ENCODE peak calls at places on chromosome 10, in five cellular contexts. One of them, this sample, is unnamed. For H3K36me3, the result is how much of the 10 kb centered on the place peaks cover.

GRCh38 chr10:96673318-96674099 is 46.8 kb downstream of the PIK3AP1 start:
- DNase-seq in HCT116: no peak
- DNase-seq in PC-3: no peak
- DNase-seq in astrocyte: peak
- DNase-seq in IMR-90: peak
- DNase-seq in this sample: peak

GRCh38 chr10:42367532-42368230 is 270.7 kb downstream of the ZNF33B start:
- DNase-seq in HCT116: no peak
- DNase-seq in PC-3: peak
- DNase-seq in astrocyte: peak
- DNase-seq in IMR-90: peak
- DNase-seq in this sample: peak

GRCh38 chr10:75399461-75400162 is 2.0 kb downstream of the ZNF503 start:
- DNase-seq in HCT116: no peak
- DNase-seq in PC-3: peak
- DNase-seq in astrocyte: peak
- DNase-seq in IMR-90: peak
- DNase-seq in this sample: peak

GRCh38 chr10:24962998-24963397 is 10.6 kb upstream of the PRTFDC1 start:
- DNase-seq in HCT116: peak
- DNase-seq in PC-3: peak
- DNase-seq in astrocyte: peak
- DNase-seq in IMR-90: peak
- DNase-seq in this sample: no peak

GRCh38 chr10:10818082-10818481 is 199.6 kb upstream of the CELF2 start:
- DNase-seq in HCT116: no peak
- DNase-seq in PC-3: no peak
- DNase-seq in astrocyte: peak
- DNase-seq in IMR-90: peak
- DNase-seq in this sample: peak

GRCh38 chr10:43683451-43684197 is 34.9 kb upstream of the ZNF32 start:
- DNase-seq in HCT116: no peak
- DNase-seq in PC-3: peak
- DNase-seq in astrocyte: peak
- DNase-seq in IMR-90: peak
- DNase-seq in this sample: peak

GRCh38 chr10:47136866-47137265 is 163.1 kb upstream of the GDF10 start:
- DNase-seq in HCT116: no peak
- DNase-seq in PC-3: no peak
- DNase-seq in astrocyte: no peak
- DNase-seq in IMR-90: peak
- DNase-seq in this sample: peak

GRCh38 chr10:14839305-14839695 is 1.2 kb downstream of the HSPA14 start:
- DNase-seq in HCT116: no peak
- DNase-seq in PC-3: no peak
- DNase-seq in astrocyte: no peak
- DNase-seq in IMR-90: no peak
- DNase-seq in this sample: no peak

GRCh38 chr10:15254808-15255655 is 86.5 kb upstream of the NMT2 start:
- DNase-seq in HCT116: no peak
- DNase-seq in PC-3: no peak
- DNase-seq in astrocyte: no peak
- DNase-seq in IMR-90: no peak
- DNase-seq in this sample: no peak

GRCh38 chr10:12252882-12253546 is 57.0 kb downstream of the CDC123 start:
- DNase-seq in HCT116: no peak
- DNase-seq in PC-3: peak
- DNase-seq in astrocyte: no peak
- DNase-seq in IMR-90: peak
- DNase-seq in this sample: no peak

GRCh38 chr10:80501381-80501912 is 36.3 kb upstream of the SH2D4B start:
- DNase-seq in HCT116: no peak
- DNase-seq in PC-3: no peak
- DNase-seq in astrocyte: peak
- DNase-seq in IMR-90: no peak
- DNase-seq in this sample: no peak

DNA sequence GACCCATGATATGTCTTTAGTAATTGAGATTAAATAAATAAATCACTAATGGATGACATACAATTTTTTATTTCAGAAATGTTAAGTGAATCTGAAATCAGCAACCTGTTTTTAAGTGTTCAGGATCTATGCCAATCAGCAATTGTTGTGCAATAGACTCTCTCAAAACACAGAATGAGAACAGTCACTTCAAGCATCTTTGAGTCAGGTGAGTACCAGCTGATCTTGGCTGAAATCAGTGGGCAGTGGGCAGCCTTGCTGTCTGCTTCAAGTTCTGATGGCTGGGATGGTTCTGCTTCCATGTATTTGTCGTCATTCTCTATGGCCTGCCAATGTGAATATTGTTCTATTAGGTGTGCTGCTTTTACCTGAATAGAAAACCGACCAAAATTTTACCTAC is 82.3 kb upstream of the NRG3 start:
- DNase-seq in HCT116: no peak
- DNase-seq in PC-3: no peak
- DNase-seq in astrocyte: no peak
- DNase-seq in IMR-90: no peak
- DNase-seq in this sample: no peak
- H3K4me3 ChIP-seq in HCT116: no peak
- H3K4me3 ChIP-seq in PC-3: no peak
- H3K4me3 ChIP-seq in astrocyte: no peak
- H3K4me3 ChIP-seq in IMR-90: no peak
- H3K4me3 ChIP-seq in this sample: no peak

DNA sequence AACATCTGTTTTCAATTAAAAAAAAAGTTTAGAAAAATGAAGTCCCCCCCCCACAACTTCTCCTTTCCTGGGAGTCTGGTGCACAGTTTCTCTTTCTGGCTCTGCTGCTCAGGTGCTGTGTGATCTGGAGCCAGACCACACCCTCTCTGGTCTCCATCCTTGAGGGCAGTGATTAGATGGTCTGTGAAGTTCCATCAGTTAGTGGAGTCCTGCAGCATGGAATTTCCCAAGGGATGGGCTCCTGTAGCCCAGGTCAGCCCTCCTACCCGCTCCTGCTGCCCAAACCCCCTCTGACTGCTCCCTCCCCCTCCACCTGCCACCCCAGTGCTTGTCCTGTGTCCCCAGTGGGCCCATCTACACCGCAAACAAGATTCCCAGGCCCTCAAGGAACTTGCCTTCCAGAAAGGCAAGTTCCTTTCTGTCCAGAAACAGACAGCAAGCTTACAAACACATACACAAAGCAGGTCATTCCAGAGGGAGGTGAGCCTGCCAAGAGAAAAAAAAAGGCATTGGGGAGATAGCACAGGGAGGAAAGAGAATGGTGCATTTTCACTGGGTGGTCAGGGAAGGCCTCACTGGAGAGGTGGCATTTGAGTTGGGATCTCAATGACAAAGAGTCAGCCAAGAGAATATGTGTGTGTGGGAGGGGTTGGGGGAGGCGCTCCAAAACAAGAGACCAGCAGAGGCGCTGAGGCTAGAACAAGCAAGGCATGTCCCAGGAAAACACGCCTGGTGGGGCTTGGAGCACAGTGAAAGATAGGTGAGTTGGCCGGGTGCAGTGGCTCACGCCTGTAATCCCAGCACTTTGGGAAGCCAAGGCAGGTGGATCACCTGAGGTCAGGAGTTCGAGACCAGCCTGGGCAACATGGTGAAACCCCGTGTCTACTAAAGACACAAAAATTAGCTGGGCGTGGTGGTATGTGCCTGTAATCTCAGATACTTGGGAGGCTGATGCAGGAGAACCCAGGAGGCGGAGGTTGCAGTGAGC is 49.5 kb upstream of the SLC29A3 start:
- DNase-seq in HCT116: no peak
- DNase-seq in PC-3: no peak
- DNase-seq in astrocyte: peak
- DNase-seq in IMR-90: peak
- DNase-seq in this sample: peak
- H3K9ac ChIP-seq in HCT116: no peak
- H3K9ac ChIP-seq in PC-3: no peak
- H3K9ac ChIP-seq in astrocyte: peak
- H3K9ac ChIP-seq in IMR-90: no peak
- H3K9ac ChIP-seq in this sample: peak

GRCh38 chr10:112962343-112962742 is 12.3 kb downstream of the TCF7L2 start:
- DNase-seq in HCT116: no peak
- DNase-seq in PC-3: no peak
- DNase-seq in astrocyte: no peak
- DNase-seq in IMR-90: no peak
- DNase-seq in this sample: no peak
- H3K36me3 ChIP-seq in HCT116: under half
- H3K36me3 ChIP-seq in PC-3: under half
- H3K36me3 ChIP-seq in astrocyte: under half
- H3K36me3 ChIP-seq in IMR-90: under half
- H3K36me3 ChIP-seq in this sample: under half

DNA sequence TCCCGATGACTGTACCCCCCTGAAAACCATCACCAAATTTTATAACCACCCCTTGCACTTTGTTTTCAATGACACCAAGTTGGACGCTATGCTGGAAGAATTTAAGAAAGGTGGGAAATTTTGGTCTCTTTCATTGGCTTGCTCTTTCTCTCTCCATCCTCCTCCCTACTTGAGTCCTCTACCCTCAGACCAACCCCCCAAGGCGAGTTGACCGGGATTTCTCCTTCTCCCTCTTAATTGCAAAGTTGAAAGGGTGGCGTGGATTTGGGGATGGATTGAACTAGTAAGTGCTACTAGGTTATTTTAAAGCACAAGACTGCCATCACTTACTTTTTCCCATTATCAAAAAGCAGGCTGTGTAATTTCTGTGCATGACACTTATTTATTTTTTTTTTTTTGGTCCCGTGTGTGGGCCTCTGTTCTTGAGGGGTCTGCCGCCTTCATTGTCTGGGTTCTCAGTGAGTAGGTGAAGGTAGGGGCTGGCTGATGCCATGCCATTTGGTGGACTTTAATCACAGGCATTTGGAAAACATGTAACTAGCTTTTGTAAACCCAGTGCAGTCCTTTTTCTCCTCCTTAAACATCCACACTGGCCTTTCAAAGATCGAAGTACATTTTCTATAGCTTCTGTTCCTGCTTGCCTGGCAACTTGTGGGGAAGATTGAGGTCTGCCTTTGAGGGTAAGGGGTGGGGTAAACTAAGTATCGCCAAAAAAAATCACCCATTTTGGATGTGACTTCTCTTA is 2.1 kb downstream of the CNNM2 start:
- DNase-seq in HCT116: no peak
- DNase-seq in PC-3: no peak
- DNase-seq in astrocyte: no peak
- DNase-seq in IMR-90: no peak
- DNase-seq in this sample: no peak
- H3K4me3 ChIP-seq in HCT116: no peak
- H3K4me3 ChIP-seq in PC-3: peak
- H3K4me3 ChIP-seq in astrocyte: peak
- H3K4me3 ChIP-seq in IMR-90: peak
- H3K4me3 ChIP-seq in this sample: peak

GRCh38 chr10:70743430-70743788 is 41.8 kb downstream of the TBATA start:
- DNase-seq in HCT116: no peak
- DNase-seq in PC-3: no peak
- DNase-seq in astrocyte: no peak
- DNase-seq in IMR-90: no peak
- DNase-seq in this sample: no peak
- H3K9ac ChIP-seq in HCT116: no peak
- H3K9ac ChIP-seq in PC-3: no peak
- H3K9ac ChIP-seq in astrocyte: no peak
- H3K9ac ChIP-seq in IMR-90: no peak
- H3K9ac ChIP-seq in this sample: no peak

DNA sequence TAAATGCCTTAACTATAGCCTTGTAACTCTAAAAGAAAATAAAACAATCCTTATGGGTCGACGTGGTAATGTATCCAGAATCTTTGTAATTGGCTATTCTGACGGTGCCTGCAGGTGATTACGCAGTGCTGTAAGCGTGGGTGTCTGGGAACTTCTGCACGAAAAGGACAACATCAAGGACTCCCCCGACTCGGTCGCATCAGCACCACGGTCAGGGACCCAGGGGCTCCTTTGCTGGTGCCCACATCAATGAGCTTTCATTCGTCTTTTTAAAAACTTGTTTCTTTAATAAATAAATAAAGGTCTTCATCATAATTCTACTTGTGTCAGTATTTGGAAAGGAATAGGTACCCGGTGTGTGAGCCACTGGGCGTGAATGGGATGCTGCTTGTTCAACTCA is 13.2 kb downstream of the MKI67 start:
- DNase-seq in HCT116: no peak
- DNase-seq in PC-3: no peak
- DNase-seq in astrocyte: no peak
- DNase-seq in IMR-90: no peak
- DNase-seq in this sample: no peak
- H3K36me3 ChIP-seq in HCT116: half or more
- H3K36me3 ChIP-seq in PC-3: half or more
- H3K36me3 ChIP-seq in astrocyte: half or more
- H3K36me3 ChIP-seq in IMR-90: under half
- H3K36me3 ChIP-seq in this sample: under half

GRCh38 chr10:110216942-110217341 is 9.5 kb downstream of the MXI1 start:
- DNase-seq in HCT116: no peak
- DNase-seq in PC-3: no peak
- DNase-seq in astrocyte: no peak
- DNase-seq in IMR-90: no peak
- DNase-seq in this sample: peak

GRCh38 chr10:110215286-110215685 is 7.9 kb downstream of the MXI1 start:
- DNase-seq in HCT116: no peak
- DNase-seq in PC-3: no peak
- DNase-seq in astrocyte: no peak
- DNase-seq in IMR-90: no peak
- DNase-seq in this sample: no peak

GRCh38 chr10:110216240-110216639 is 8.8 kb downstream of the MXI1 start:
- DNase-seq in HCT116: no peak
- DNase-seq in PC-3: no peak
- DNase-seq in astrocyte: no peak
- DNase-seq in IMR-90: no peak
- DNase-seq in this sample: no peak

GRCh38 chr10:110214380-110214826 is 7.0 kb downstream of the MXI1 start:
- DNase-seq in HCT116: no peak
- DNase-seq in PC-3: no peak
- DNase-seq in astrocyte: no peak
- DNase-seq in IMR-90: peak
- DNase-seq in this sample: no peak

GRCh38 chr10:110215751-110216150 is 8.3 kb downstream of the MXI1 start:
- DNase-seq in HCT116: no peak
- DNase-seq in PC-3: no peak
- DNase-seq in astrocyte: no peak
- DNase-seq in IMR-90: no peak
- DNase-seq in this sample: no peak
- H3K4me3 ChIP-seq in HCT116: no peak
- H3K4me3 ChIP-seq in PC-3: no peak
- H3K4me3 ChIP-seq in astrocyte: no peak
- H3K4me3 ChIP-seq in IMR-90: no peak
- H3K4me3 ChIP-seq in this sample: no peak

GRCh38 chr10:102714621-102715455 is at the start of gene SFXN2:
- DNase-seq in HCT116: no peak
- DNase-seq in PC-3: peak
- DNase-seq in astrocyte: no peak
- DNase-seq in IMR-90: no peak
- DNase-seq in this sample: peak

GRCh38 chr10:102712089-102712488 is 2.1 kb downstream of the ARL3 start:
- DNase-seq in HCT116: no peak
- DNase-seq in PC-3: no peak
- DNase-seq in astrocyte: no peak
- DNase-seq in IMR-90: no peak
- DNase-seq in this sample: no peak

GRCh38 chr10:102713814-102714620 is at the start of gene ARL3:
- DNase-seq in HCT116: peak
- DNase-seq in PC-3: peak
- DNase-seq in astrocyte: peak
- DNase-seq in IMR-90: peak
- DNase-seq in this sample: peak

GRCh38 chr10:102713483-102713813 is 749 bp downstream of the ARL3 start:
- DNase-seq in HCT116: no peak
- DNase-seq in PC-3: no peak
- DNase-seq in astrocyte: peak
- DNase-seq in IMR-90: peak
- DNase-seq in this sample: no peak

GRCh38 chr10:102712843-102713242 is 1.4 kb downstream of the ARL3 start:
- DNase-seq in HCT116: no peak
- DNase-seq in PC-3: no peak
- DNase-seq in astrocyte: no peak
- DNase-seq in IMR-90: no peak
- DNase-seq in this sample: no peak
- H3K9ac ChIP-seq in HCT116: peak
- H3K9ac ChIP-seq in PC-3: peak
- H3K9ac ChIP-seq in astrocyte: peak
- H3K9ac ChIP-seq in IMR-90: peak
- H3K9ac ChIP-seq in this sample: peak